ENCODE peak calls at places on chromosomes 13 and 19, in seven cellular contexts. Q, W, K, H, T, L and A are unnamed samples.

GRCh38 chr13:49454388-49455015 is 10.4 kb downstream of the SETDB2 start:
- DNase-seq in Q (no peak), W (no peak), K (no peak), H (no peak), T (no peak), L (no peak), A (no peak)

GRCh38 chr19:6551607-6552450 is 21.0 kb downstream of the TNFSF9 start:
- DNase-seq in Q (no peak), W (no peak), K (no peak), H (no peak), T (peak), L (no peak), A (no peak)

GRCh38 chr13:40061466-40062450 is 406.3 kb downstream of the COG6 start:
- DNase-seq in Q (no peak), W (no peak), K (no peak), H (no peak), T (no peak), L (no peak), A (peak)

GRCh38 chr13:83876546-83876945 is 5.7 kb downstream of the SLITRK1 start:
- DNase-seq in Q (no peak), W (no peak), K (no peak), H (no peak), T (no peak), L (no peak), A (no peak)

GRCh38 chr13:31950121-31950810 is 81.3 kb upstream of the FRY start:
- DNase-seq in Q (no peak), W (no peak), K (no peak), H (no peak), T (no peak), L (no peak), A (peak)

GRCh38 chr19:42122691-42123607 is 9.3 kb downstream of the POU2F2 start:
- DNase-seq in Q (no peak), W (no peak), K (no peak), H (no peak), T (no peak), L (no peak), A (no peak)

GRCh38 chr19:36106991-36107390 is 4.0 kb upstream of the OVOL3 start:
- DNase-seq in Q (no peak), W (no peak), K (no peak), H (no peak), T (no peak), L (no peak), A (no peak)

GRCh38 chr19:51439021-51439465 is 19.2 kb downstream of the SIGLEC8 start:
- DNase-seq in Q (no peak), W (no peak), K (no peak), H (no peak), T (peak), L (no peak), A (no peak)

GRCh38 chr13:112759053-112759452 is 69.2 kb downstream of the ATP11A start:
- DNase-seq in Q (no peak), W (no peak), K (no peak), H (no peak), T (peak), L (no peak), A (no peak)

GRCh38 chr13:94553766-94554165 is 42.2 kb downstream of the TGDS start:
- DNase-seq in Q (no peak), W (no peak), K (no peak), H (no peak), T (no peak), L (no peak), A (no peak)

GRCh38 chr19:45040059-45040767 is 1.4 kb downstream of the CLASRP start:
- DNase-seq in Q (no peak), W (no peak), K (no peak), H (no peak), T (no peak), L (no peak), A (no peak)

GRCh38 chr13:32837973-32838940 is 178.0 kb upstream of the KL start:
- DNase-seq in Q (no peak), W (no peak), K (no peak), H (no peak), T (no peak), L (no peak), A (no peak)

GRCh38 chr13:26721251-26721939 is 39.2 kb downstream of the GPR12 start:
- DNase-seq in Q (peak), W (no peak), K (no peak), H (no peak), T (peak), L (peak), A (no peak)

GRCh38 chr13:51869921-51870320 is 8.2 kb downstream of the CCDC70 start:
- DNase-seq in Q (no peak), W (no peak), K (no peak), H (no peak), T (no peak), L (no peak), A (no peak)

GRCh38 chr13:44876782-44877324 is 112.4 kb downstream of the NUFIP1 start:
- DNase-seq in Q (no peak), W (no peak), K (no peak), H (no peak), T (no peak), L (no peak), A (no peak)

GRCh38 chr19:45035755-45036154 is 3.1 kb upstream of the CLASRP start:
- DNase-seq in Q (no peak), W (no peak), K (no peak), H (no peak), T (no peak), L (no peak), A (no peak)

GRCh38 chr13:40168425-40169155 is 497.9 kb downstream of the FOXO1 start:
- DNase-seq in Q (no peak), W (no peak), K (no peak), H (no peak), T (no peak), L (no peak), A (no peak)

GRCh38 chr13:71320452-71320851 is 546.6 kb downstream of the DACH1 start:
- DNase-seq in Q (no peak), W (no peak), K (no peak), H (no peak), T (peak), L (no peak), A (no peak)

GRCh38 chr13:98986226-98986846 is 8.5 kb upstream of the DOCK9 start:
- DNase-seq in Q (no peak), W (no peak), K (no peak), H (no peak), T (no peak), L (no peak), A (no peak)

GRCh38 chr19:3832001-3832400 is 36.8 kb downstream of the ZFR2 start:
- DNase-seq in Q (no peak), W (no peak), K (no peak), H (no peak), T (no peak), L (no peak), A (no peak)

GRCh38 chr19:2978467-2978767 is 1.1 kb downstream of the TLE6 start:
- DNase-seq in Q (no peak), W (no peak), K (no peak), H (no peak), T (no peak), L (no peak), A (no peak)

GRCh38 chr19:18878858-18879578 is 16.9 kb downstream of the CERS1 start:
- DNase-seq in Q (no peak), W (no peak), K (no peak), H (no peak), T (peak), L (no peak), A (no peak)

GRCh38 chr19:49061445-49061844 is 3.2 kb downstream of the NTF4 start:
- DNase-seq in Q (no peak), W (no peak), K (no peak), H (no peak), T (no peak), L (no peak), A (no peak)

GRCh38 chr19:10523135-10523636 is 5.9 kb upstream of the S1PR5 start:
- DNase-seq in Q (no peak), W (no peak), K (no peak), H (no peak), T (no peak), L (no peak), A (no peak)

GRCh38 chr13:87259479-87260083 is 411.6 kb upstream of the SLITRK5 start:
- DNase-seq in Q (no peak), W (no peak), K (no peak), H (no peak), T (no peak), L (no peak), A (no peak)

GRCh38 chr13:110359840-110360301 is 52.8 kb downstream of the COL4A2 start:
- DNase-seq in Q (no peak), W (no peak), K (no peak), H (no peak), T (no peak), L (no peak), A (no peak)

GRCh38 chr19:50983625-50984292 is at the start of gene KLK7:
- DNase-seq in Q (no peak), W (no peak), K (no peak), H (no peak), T (no peak), L (no peak), A (no peak)

GRCh38 chr13:60398949-60399589 is 2.0 kb downstream of the TDRD3 start:
- DNase-seq in Q (peak), W (no peak), K (no peak), H (no peak), T (no peak), L (no peak), A (no peak)

GRCh38 chr19:43774103-43774939 is 6.5 kb downstream of the KCNN4 start:
- DNase-seq in Q (peak), W (peak), K (no peak), H (peak), T (peak), L (peak), A (no peak)

GRCh38 chr19:46297700-46298476 is 1.0 kb downstream of the HIF3A start:
- DNase-seq in Q (peak), W (peak), K (no peak), H (peak), T (no peak), L (peak), A (no peak)

GRCh38 chr19:53333071-53333465 is 481 bp upstream of the ZNF845 start:
- DNase-seq in Q (peak), W (peak), K (no peak), H (peak), T (peak), L (peak), A (no peak)

GRCh38 chr19:1725100-1726064 is 27.9 kb upstream of the ONECUT3 start:
- DNase-seq in Q (peak), W (no peak), K (no peak), H (no peak), T (no peak), L (peak), A (no peak)

GRCh38 chr19:45587873-45588272 is 3.3 kb upstream of the OPA3 start:
- DNase-seq in Q (no peak), W (no peak), K (no peak), H (no peak), T (no peak), L (no peak), A (no peak)

GRCh38 chr13:89878904-89879303 is 1468.6 kb upstream of the MIR17HG start:
- DNase-seq in Q (no peak), W (no peak), K (no peak), H (no peak), T (no peak), L (no peak), A (no peak)

GRCh38 chr19:42479736-42480135 is 37.0 kb upstream of the CXCL17 start:
- DNase-seq in Q (no peak), W (no peak), K (no peak), H (no peak), T (no peak), L (no peak), A (no peak)

GRCh38 chr13:27381601-27382000 is 42.8 kb upstream of the GTF3A start:
- DNase-seq in Q (no peak), W (no peak), K (no peak), H (no peak), T (no peak), L (no peak), A (no peak)

GRCh38 chr19:33486936-33487793 is 34.4 kb downstream of the PEPD start:
- DNase-seq in Q (no peak), W (peak), K (no peak), H (no peak), T (peak), L (no peak), A (no peak)

GRCh38 chr19:28990522-28990921 is 222.4 kb downstream of the UQCRFS1 start:
- DNase-seq in Q (no peak), W (no peak), K (no peak), H (no peak), T (no peak), L (no peak), A (no peak)

GRCh38 chr19:4557971-4558941 is 1.2 kb downstream of the SEMA6B start:
- DNase-seq in Q (peak), W (no peak), K (no peak), H (no peak), T (peak), L (no peak), A (no peak)

GRCh38 chr13:30466841-30467252 is 1.1 kb upstream of the HMGB1 start:
- DNase-seq in Q (no peak), W (no peak), K (no peak), H (no peak), T (no peak), L (no peak), A (no peak)

GRCh38 chr13:30466358-30466714 is 600 bp upstream of the HMGB1 start:
- DNase-seq in Q (no peak), W (no peak), K (no peak), H (no peak), T (no peak), L (no peak), A (no peak)

GRCh38 chr13:30465541-30466357 is at the start of gene HMGB1:
- DNase-seq in Q (peak), W (peak), K (peak), H (peak), T (peak), L (peak), A (peak)

GRCh38 chr13:30464496-30465351 is 1.0 kb downstream of the HMGB1 start:
- DNase-seq in Q (peak), W (peak), K (no peak), H (peak), T (peak), L (peak), A (peak)

DNA sequence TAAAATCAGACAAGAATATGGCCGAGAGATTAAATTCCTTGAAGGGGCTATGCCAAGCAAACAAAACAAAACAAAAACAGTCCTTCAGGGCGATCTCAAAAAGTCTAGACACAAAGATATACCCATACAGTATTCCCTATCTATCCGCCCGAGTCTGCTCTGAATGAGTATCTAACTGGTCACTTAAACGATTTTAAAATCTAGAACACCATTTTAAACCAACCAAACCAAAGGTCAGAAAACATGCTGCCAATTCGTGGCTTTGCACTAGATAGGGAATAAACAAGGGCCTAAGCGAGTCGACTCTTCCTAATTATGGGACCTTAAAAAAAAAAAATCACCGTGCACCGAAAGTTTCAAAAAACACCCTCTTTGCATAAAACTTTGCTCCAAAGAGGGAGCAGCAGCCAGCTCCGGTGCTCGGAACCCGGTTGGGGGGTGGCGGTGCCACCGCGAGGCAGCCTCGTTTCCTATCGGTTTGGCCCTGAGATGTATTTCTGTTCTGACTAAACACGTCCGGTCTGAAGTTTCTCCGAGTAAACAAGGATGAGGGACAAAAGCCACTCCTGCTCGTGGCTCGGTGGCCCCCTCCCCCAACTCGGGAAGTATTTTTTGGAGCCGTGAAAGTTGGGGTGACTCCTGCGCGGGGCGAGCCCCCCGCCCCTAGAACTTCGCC is 1.8 kb downstream of the HMGB1 start:
- DNase-seq in Q (peak), W (peak), K (no peak), H (peak), T (peak), L (no peak), A (no peak)
- H3K27ac ChIP-seq in Q (peak), W (peak), K (peak), H (peak), T (peak), L (peak), A (peak)

DNA sequence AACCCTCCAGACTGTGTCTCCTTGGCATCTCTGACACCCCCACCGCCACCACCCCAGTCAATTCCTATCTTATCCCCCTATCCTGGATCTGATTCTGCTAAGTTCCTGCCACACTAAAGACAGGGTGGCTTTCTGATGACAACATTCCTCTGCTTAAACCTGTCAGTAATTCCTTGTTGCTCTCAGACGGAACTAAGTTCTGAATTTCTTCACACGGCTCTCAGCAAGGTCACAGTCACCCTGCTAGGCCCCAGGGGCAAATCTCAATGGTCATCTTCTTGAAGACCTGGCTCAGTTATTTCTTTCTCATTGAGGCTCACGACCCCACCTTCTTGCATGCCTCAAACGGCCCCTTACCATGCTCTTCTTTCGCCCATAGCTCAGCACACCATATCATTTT is 7.6 kb downstream of the ALOX5AP start:
- DNase-seq in Q (no peak), W (no peak), K (no peak), H (no peak), T (no peak), L (no peak), A (no peak)
- H3K27ac ChIP-seq in Q (peak), W (peak), K (peak), H (no peak), T (peak), L (no peak), A (peak)

DNA sequence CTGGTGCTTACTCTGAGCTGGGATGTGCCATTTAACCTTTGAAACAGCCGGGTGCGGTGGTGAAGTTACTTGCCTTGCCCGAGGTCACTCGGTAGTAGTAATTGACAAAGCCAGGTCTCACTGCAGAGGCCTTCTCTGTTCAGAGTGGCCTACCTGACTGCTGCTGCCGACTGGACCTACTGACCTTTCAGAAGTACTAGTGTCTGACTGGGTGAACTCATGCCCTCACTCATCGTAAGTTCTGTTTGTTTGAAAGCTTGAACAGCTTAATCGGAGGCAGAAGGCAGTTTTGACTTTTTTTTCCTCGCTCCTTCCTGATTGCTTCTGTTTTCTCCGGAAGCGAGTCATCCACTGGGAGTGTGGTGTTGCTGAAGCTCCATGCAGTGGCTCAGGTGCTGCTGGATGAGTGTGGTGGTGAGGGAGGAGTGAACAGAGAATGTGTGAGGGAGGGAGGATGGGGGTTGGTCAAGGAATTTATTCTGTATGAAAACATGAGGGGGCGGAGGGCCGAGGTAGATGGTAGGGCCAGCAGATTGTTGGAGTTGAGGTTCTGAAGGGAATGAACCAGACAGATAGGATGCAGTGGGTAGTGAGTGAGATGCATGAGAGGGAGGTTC is 2.7 kb downstream of the SPINT2 start:
- DNase-seq in Q (no peak), W (no peak), K (no peak), H (no peak), T (no peak), L (no peak), A (peak)
- H3K27ac ChIP-seq in Q (peak), W (peak), K (no peak), H (no peak), T (peak), L (no peak), A (peak)

GRCh38 chr13:38166121-38166520 is 183.5 kb upstream of the UFM1 start:
- DNase-seq in Q (no peak), W (no peak), K (no peak), H (no peak), T (no peak), L (no peak), A (no peak)

DNA sequence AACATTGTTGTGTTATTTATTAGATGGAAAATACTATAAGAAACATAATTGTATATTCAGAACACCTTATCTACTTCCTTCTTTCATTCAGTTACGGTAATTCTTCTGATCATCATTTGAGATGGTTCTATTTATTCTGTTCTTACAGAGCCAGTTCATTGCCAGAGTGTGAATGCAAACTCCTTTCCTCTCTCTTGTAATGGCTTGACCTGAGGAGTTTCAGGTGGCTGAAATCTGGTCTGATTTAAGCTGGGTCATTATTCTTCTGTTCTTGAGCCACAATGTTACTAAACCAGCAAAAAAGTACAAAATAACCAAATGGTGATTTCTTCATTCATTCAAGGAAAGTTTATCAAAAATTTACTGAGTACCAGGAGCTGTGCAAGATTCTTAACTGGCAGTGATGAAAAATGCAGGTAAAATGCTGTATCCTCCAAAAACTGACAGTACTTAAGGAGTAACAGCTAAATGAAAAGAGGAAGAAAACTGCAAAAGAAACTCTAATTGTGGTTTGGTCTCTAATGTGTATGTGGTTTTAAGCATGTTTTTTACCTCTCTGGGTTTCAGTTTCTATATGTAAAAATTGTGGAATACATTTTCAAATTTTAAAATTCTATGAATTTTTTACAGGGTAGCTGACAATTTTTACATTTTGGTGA is 182.4 kb upstream of the UFM1 start:
- DNase-seq in Q (no peak), W (no peak), K (no peak), H (no peak), T (no peak), L (no peak), A (no peak)
- H3K27ac ChIP-seq in Q (no peak), W (no peak), K (no peak), H (no peak), T (no peak), L (no peak), A (no peak)